ENCODE peak calls at places on chromosome 20, in seven cellular contexts. D is body of pancreas, F is A549, G is endothelial cell of umbilical vein, B is stomach, O is NB4, W is ovary. U is an unnamed sample.

GRCh38 chr20:50130346-50130703 is 17.4 kb upstream of the UBE2V1 start:
- DNase-seq in D (no peak), F (no peak), G (no peak), B (no peak), O (no peak), W (no peak), U (no peak)

GRCh38 chr20:21503345-21503744 is 10.5 kb downstream of the NKX2-2 start:
- DNase-seq in D (no peak), F (no peak), G (no peak), B (no peak), O (peak; percentile 84), W (no peak), U (no peak)

GRCh38 chr20:53448875-53449274 is 144.8 kb downstream of the ZNF217 start:
- DNase-seq in D (no peak), F (no peak), G (no peak), B (no peak), O (no peak), W (no peak), U (no peak)

GRCh38 chr20:17594443-17594842 is 24.6 kb downstream of the DSTN start:
- DNase-seq in D (peak; percentile 79), F (no peak), G (peak; percentile 89), B (peak; percentile 87), O (no peak), W (no peak), U (no peak)

GRCh38 chr20:51750037-51750769 is 18.0 kb downstream of the ATP9A start:
- DNase-seq in D (peak; percentile 92), F (peak; percentile 93), G (peak; percentile 94), B (peak; percentile 87), O (peak; percentile 63), W (no peak), U (peak; percentile 49)

GRCh38 chr20:6519556-6519955 is 247.9 kb upstream of the BMP2 start:
- DNase-seq in D (no peak), F (no peak), G (peak; percentile 52), B (no peak), O (no peak), W (no peak), U (no peak)

GRCh38 chr20:62995898-62996595 is 10.7 kb downstream of the BHLHE23 start:
- DNase-seq in D (no peak), F (no peak), G (no peak), B (no peak), O (no peak), W (no peak), U (no peak)

GRCh38 chr20:2919518-2920245 is 46.4 kb downstream of the PTPRA start:
- DNase-seq in D (no peak), F (no peak), G (no peak), B (no peak), O (no peak), W (no peak), U (no peak)

GRCh38 chr20:3045042-3045815 is 623 bp upstream of the MRPS26 start:
- DNase-seq in D (peak; percentile 81), F (peak; percentile 89), G (no peak), B (peak; percentile 77), O (peak; percentile 97), W (no peak), U (no peak)

GRCh38 chr20:39289316-39289715 is 327.2 kb downstream of the DHX35 start:
- DNase-seq in D (no peak), F (no peak), G (no peak), B (no peak), O (peak; percentile 15), W (no peak), U (no peak)

GRCh38 chr20:17843246-17844132 is 125.1 kb downstream of the SNX5 start:
- DNase-seq in D (peak; percentile 42), F (no peak), G (peak; percentile 66), B (no peak), O (no peak), W (peak; percentile 59), U (peak; percentile 61)

GRCh38 chr20:62986257-62986807 is 20.4 kb downstream of the BHLHE23 start:
- DNase-seq in D (no peak), F (no peak), G (no peak), B (no peak), O (no peak), W (no peak), U (no peak)

GRCh38 chr20:32727663-32728062 is 15.6 kb downstream of the COMMD7 start:
- DNase-seq in D (no peak), F (no peak), G (no peak), B (no peak), O (no peak), W (no peak), U (peak; percentile 62)

GRCh38 chr20:2379511-2380229 is 1.0 kb upstream of the TGM6 start:
- DNase-seq in D (no peak), F (no peak), G (no peak), B (no peak), O (peak; percentile 35), W (no peak), U (no peak)

GRCh38 chr20:6769953-6770831 is 2.7 kb downstream of the BMP2 start:
- DNase-seq in D (peak; percentile 43), F (no peak), G (peak; percentile 40), B (peak; percentile 54), O (peak; percentile 42), W (peak; percentile 21), U (peak; percentile 62)

GRCh38 chr20:35304956-35305355 is 12.7 kb upstream of the FAM83C start:
- DNase-seq in D (no peak), F (no peak), G (no peak), B (no peak), O (no peak), W (no peak), U (no peak)

GRCh38 chr20:35305682-35306556 is 13.7 kb upstream of the FAM83C start:
- DNase-seq in D (peak; percentile 54), F (peak; percentile 98), G (peak; percentile 96), B (peak; percentile 60), O (peak; percentile 99), W (no peak), U (no peak)

GRCh38 chr20:35311409-35311808 is 19.2 kb upstream of the FAM83C start:
- DNase-seq in D (no peak), F (no peak), G (no peak), B (no peak), O (no peak), W (no peak), U (no peak)

GRCh38 chr20:35306931-35307517 is 14.8 kb upstream of the FAM83C start:
- DNase-seq in D (peak; percentile 55), F (peak; percentile 91), G (peak; percentile 71), B (peak; percentile 63), O (peak; percentile 75), W (no peak), U (no peak)

GRCh38 chr20:35307666-35308653 is 15.7 kb upstream of the FAM83C start:
- DNase-seq in D (peak; percentile 53), F (no peak), G (peak; percentile 71), B (peak; percentile 74), O (peak; percentile 48), W (peak; percentile 35), U (peak; percentile 68)
- TF ChIP-seq POLR2A in D (no peak), F (no peak), G (no peak), B (no peak), O (no peak), W (no peak), U (no peak)

GRCh38 chr20:853406-853996 is 20.0 kb downstream of the FAM110A start:
- DNase-seq in D (no peak), F (no peak), G (no peak), B (no peak), O (no peak), W (no peak), U (no peak)
- TF ChIP-seq POLR2A in D (no peak), F (no peak), G (no peak), B (no peak), O (no peak), W (no peak), U (no peak)

GRCh38 chr20:45407067-45407745 is 883 bp upstream of the DBNDD2 start:
- DNase-seq in D (peak; percentile 22), F (no peak), G (peak; percentile 24), B (peak; percentile 39), O (no peak), W (no peak), U (peak; percentile 80)

GRCh38 chr20:45405566-45406259 is 2.4 kb upstream of the DBNDD2 start:
- DNase-seq in D (no peak), F (no peak), G (peak; percentile 7), B (no peak), O (no peak), W (peak; percentile 49), U (peak; percentile 69)

GRCh38 chr20:45404438-45404837 is 3.7 kb upstream of the DBNDD2 start:
- DNase-seq in D (no peak), F (no peak), G (no peak), B (no peak), O (no peak), W (no peak), U (no peak)

GRCh38 chr20:45407783-45408645 is at the start of gene DBNDD2:
- DNase-seq in D (no peak), F (no peak), G (no peak), B (no peak), O (no peak), W (no peak), U (peak; percentile 78)

DNA sequence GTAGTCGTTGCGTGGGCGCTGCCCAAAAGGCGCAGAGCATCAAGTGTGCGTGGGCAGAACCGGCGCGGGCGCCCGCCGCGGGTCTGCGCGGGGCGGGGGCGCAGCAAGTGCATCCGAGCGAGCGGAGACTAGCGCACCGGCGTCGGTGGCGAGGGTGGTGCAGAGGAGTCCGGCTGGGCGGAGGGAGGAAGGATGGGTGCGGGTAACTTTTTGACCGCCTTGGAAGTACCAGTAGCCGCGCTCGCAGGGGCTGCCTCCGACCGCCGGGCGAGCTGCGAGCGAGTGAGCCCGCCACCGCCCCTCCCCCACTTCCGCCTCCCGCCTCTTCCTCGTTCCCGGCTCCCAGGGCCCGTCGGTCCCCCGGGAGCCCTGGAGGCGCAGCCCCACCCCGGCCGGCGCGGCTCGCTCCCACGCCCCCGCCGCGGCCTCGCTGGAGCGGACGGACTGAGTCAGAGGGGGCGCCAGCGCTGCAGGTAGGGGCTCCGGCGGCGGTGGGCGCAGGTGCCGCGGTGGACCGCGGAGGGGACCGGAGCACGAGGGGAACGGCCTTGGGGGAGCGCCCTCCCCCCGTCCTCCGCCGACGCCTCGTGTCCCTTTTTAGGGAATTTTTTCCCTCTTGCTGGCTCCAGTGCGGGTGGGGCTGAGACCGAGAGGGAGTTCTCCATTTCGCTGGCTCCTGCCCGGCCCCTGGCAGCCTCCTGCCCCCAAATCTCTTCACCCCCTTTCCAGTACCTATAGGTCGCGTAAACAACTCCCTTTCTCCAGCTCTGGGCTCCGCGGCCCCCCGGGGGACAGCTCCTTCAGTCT is 1.6 kb upstream of the DBNDD2 start:
- DNase-seq in D (peak; percentile 70), F (no peak), G (peak; percentile 35), B (peak; percentile 71), O (peak; percentile 82), W (peak; percentile 81), U (peak; percentile 91)
- TF ChIP-seq POLR2A in D (peak; percentile 41), F (no peak), G (no peak), B (no peak), O (no peak), W (peak; percentile 58), U (peak; percentile 69)

GRCh38 chr20:25310921-25311728 is 63.2 kb downstream of the PYGB start:
- DNase-seq in D (no peak), F (no peak), G (no peak), B (peak; percentile 20), O (no peak), W (peak; percentile 17), U (peak; percentile 34)

GRCh38 chr20:25308671-25309394 is 60.9 kb downstream of the PYGB start:
- DNase-seq in D (peak; percentile 44), F (no peak), G (no peak), B (no peak), O (peak; percentile 99), W (peak; percentile 19), U (peak; percentile 49)

GRCh38 chr20:25309395-25310267 is 61.7 kb downstream of the PYGB start:
- DNase-seq in D (no peak), F (peak; percentile 87), G (peak; percentile 10), B (peak; percentile 53), O (peak; percentile 84), W (peak; percentile 35), U (peak; percentile 74)

GRCh38 chr20:25308083-25308491 is 60.2 kb downstream of the PYGB start:
- DNase-seq in D (no peak), F (no peak), G (no peak), B (no peak), O (peak; percentile 47), W (peak; percentile 13), U (no peak)

GRCh38 chr20:25310268-25310920 is 62.5 kb downstream of the PYGB start:
- DNase-seq in D (peak; percentile 72), F (peak; percentile 97), G (peak; percentile 68), B (peak; percentile 58), O (peak; percentile 94), W (peak; percentile 39), U (peak; percentile 65)
- TF ChIP-seq POLR2A in D (peak; percentile 12), F (no peak), G (no peak), B (no peak), O (no peak), W (no peak), U (no peak)